ENCODE peak calls at places on chromosomes 5 and 9, in eight cellular contexts. E, R, J, C, M, X, G and N are unnamed samples.

GRCh38 chr5:34022131-34022705 is 14.4 kb upstream of the AMACR start:
- DNase-seq in G (no peak), C (no peak), X (peak; percentile 54), J (no peak), E (peak; percentile 31), R (no peak), M (no peak), N (no peak)

GRCh38 chr9:68500457-68501158 is 40.1 kb downstream of the TMEM252 start:
- DNase-seq in G (no peak), R (no peak), J (peak; percentile 31), X (no peak), E (peak; percentile 65), M (no peak), C (no peak), N (peak; percentile 70)

GRCh38 chr9:126166866-126167265 is 159.8 kb upstream of the MVB12B start:
- DNase-seq in X (no peak), C (no peak), R (no peak), E (no peak), M (no peak), J (no peak), G (no peak), N (no peak)

GRCh38 chr9:130172161-130172857 is at the start of gene NCS1:
- DNase-seq in X (peak; percentile 68), C (peak; percentile 95), M (peak; percentile 87), J (peak; percentile 12), R (peak; percentile 81), G (peak; percentile 58), E (peak; percentile 55), N (peak; percentile 69)

GRCh38 chr9:94745806-94746540 is 19.5 kb downstream of the AOPEP start:
- DNase-seq in J (no peak), R (no peak), X (no peak), E (no peak), M (no peak), C (no peak), G (no peak), N (no peak)

GRCh38 chr5:15719784-15720183 is 219.8 kb downstream of the FBXL7 start:
- DNase-seq in X (no peak), J (no peak), M (no peak), R (no peak), G (no peak), E (no peak), C (no peak), N (no peak)

GRCh38 chr5:9361835-9362234 is 184.0 kb downstream of the SEMA5A start:
- DNase-seq in G (peak; percentile 79), R (no peak), C (no peak), J (peak; percentile 36), X (peak; percentile 85), E (peak; percentile 77), M (no peak), N (peak; percentile 86)

GRCh38 chr9:17005085-17005484 is 129.8 kb upstream of the CNTLN start:
- DNase-seq in J (no peak), C (peak; percentile 79), X (peak; percentile 87), E (peak; percentile 77), M (peak; percentile 59), R (peak; percentile 15), G (no peak), N (peak; percentile 85)

GRCh38 chr9:12415361-12415760 is 277.8 kb upstream of the TYRP1 start:
- DNase-seq in E (no peak), X (no peak), C (no peak), M (no peak), R (no peak), J (no peak), G (no peak), N (no peak)

GRCh38 chr5:169119287-169120048 is 181.5 kb downstream of the SLIT3 start:
- DNase-seq in G (no peak), R (no peak), J (no peak), M (no peak), E (no peak), X (no peak), C (no peak), N (no peak)

GRCh38 chr5:173354645-173355044 is 26.4 kb upstream of the STC2 start:
- DNase-seq in X (no peak), G (no peak), R (no peak), C (no peak), E (no peak), M (no peak), J (no peak), N (no peak)

GRCh38 chr9:14326264-14326826 is 12.4 kb upstream of the NFIB start:
- DNase-seq in R (peak; percentile 50), J (no peak), M (no peak), E (peak; percentile 79), C (no peak), X (peak; percentile 73), G (no peak), N (peak; percentile 55)

GRCh38 chr5:148966348-148966747 is 96.5 kb downstream of the SH3TC2 start:
- DNase-seq in C (no peak), R (no peak), G (no peak), M (no peak), E (no peak), J (no peak), X (no peak), N (no peak)

GRCh38 chr5:72552041-72552557 is 44.9 kb upstream of the ZNF366 start:
- DNase-seq in X (peak; percentile 75), R (no peak), C (no peak), E (peak; percentile 93), G (no peak), J (no peak), M (no peak), N (peak; percentile 63)

GRCh38 chr9:109477269-109478203 is 20.6 kb downstream of the PTPN3 start:
- DNase-seq in R (no peak), M (peak; percentile 80), C (no peak), E (no peak), X (no peak), J (no peak), G (no peak), N (no peak)

GRCh38 chr9:138060881-138061280 is 183.3 kb downstream of the CACNA1B start:
- DNase-seq in E (no peak), R (no peak), X (no peak), M (no peak), J (no peak), G (no peak), C (peak; percentile 38), N (no peak)

GRCh38 chr9:113563856-113564514 is 100.5 kb downstream of the RGS3 start:
- DNase-seq in R (no peak), X (no peak), G (no peak), J (no peak), C (peak; percentile 33), M (no peak), E (no peak), N (no peak)

GRCh38 chr9:135615666-135616620 is 23.4 kb downstream of the GLT6D1 start:
- DNase-seq in J (no peak), E (no peak), M (no peak), X (no peak), C (no peak), G (no peak), R (no peak), N (no peak)

GRCh38 chr5:111668713-111669112 is 88.3 kb downstream of the NREP start:
- DNase-seq in G (no peak), R (no peak), C (no peak), X (peak; percentile 9), J (no peak), E (peak; percentile 50), M (no peak), N (peak; percentile 18)

GRCh38 chr9:132224645-132225044 is 62.8 kb downstream of the NTNG2 start:
- DNase-seq in C (no peak), G (no peak), M (no peak), J (no peak), E (no peak), R (no peak), X (no peak), N (no peak)

GRCh38 chr5:124628721-124629596 is 117.5 kb downstream of the ZNF608 start:
- DNase-seq in G (no peak), J (peak; percentile 94), M (peak; percentile 52), C (no peak), E (peak; percentile 94), X (peak; percentile 98), R (no peak), N (peak; percentile 96)

GRCh38 chr9:70054546-70054945 is 10.9 kb downstream of the MAMDC2 start:
- DNase-seq in E (no peak), G (no peak), R (no peak), J (no peak), X (no peak), M (no peak), C (no peak), N (no peak)

GRCh38 chr5:53037141-53037859 is 48.1 kb downstream of the ITGA2 start:
- DNase-seq in J (peak; percentile 24), C (no peak), X (peak; percentile 90), M (no peak), E (peak; percentile 94), R (no peak), G (no peak), N (peak; percentile 88)

GRCh38 chr9:84206801-84207200 is 133.8 kb downstream of the SLC28A3 start:
- DNase-seq in E (no peak), M (no peak), X (no peak), J (no peak), G (no peak), R (no peak), C (no peak), N (no peak)

GRCh38 chr9:1328341-1328740 is 278.2 kb downstream of the DMRT2 start:
- DNase-seq in X (no peak), R (no peak), J (no peak), G (no peak), E (no peak), C (no peak), M (no peak), N (no peak)

GRCh38 chr9:74672237-74672636 is 175.1 kb downstream of the RORB start:
- DNase-seq in R (no peak), M (no peak), E (no peak), X (no peak), C (no peak), G (no peak), J (no peak), N (no peak)

GRCh38 chr5:149765932-149766331 is 35.8 kb downstream of the PPARGC1B start:
- DNase-seq in E (no peak), R (no peak), M (no peak), X (no peak), G (no peak), J (peak; percentile 44), C (no peak), N (no peak)

GRCh38 chr9:135584934-135585333 is 23.4 kb downstream of the PAEP start:
- DNase-seq in R (no peak), M (no peak), E (peak; percentile 97), J (no peak), X (no peak), G (no peak), C (peak; percentile 58), N (no peak)

GRCh38 chr9:18190671-18191374 is 283.1 kb upstream of the ADAMTSL1 start:
- DNase-seq in E (no peak), M (no peak), R (no peak), J (no peak), C (no peak), X (no peak), G (no peak), N (no peak)

GRCh38 chr9:96327694-96328352 is 25.8 kb upstream of the HSD17B3 start:
- DNase-seq in J (peak; percentile 41), E (peak; percentile 41), G (peak; percentile 55), M (no peak), C (no peak), X (peak; percentile 74), R (peak; percentile 39), N (peak; percentile 64)

GRCh38 chr9:109551651-109552050 is 53.5 kb upstream of the PTPN3 start:
- DNase-seq in G (no peak), X (no peak), J (no peak), R (no peak), M (no peak), E (no peak), C (no peak), N (no peak)